ENCODE peak calls at places on chromosomes 4 and X, in nine cellular contexts. L is stomach, D is transverse colon, B is GM12891, Q is suprapubic skin, T is endothelial cell of umbilical vein, U is spleen, S is SK-N-MC, X is K562. W is an unnamed sample.

GRCh38 chr4:3115637-3116300 is 41.3 kb downstream of the HTT start:
- DNase-seq in S (no peak), L (no peak), Q (no peak), U (no peak), B (no peak), X (no peak), D (no peak), T (no peak), W (no peak)

GRCh38 chrX:136711147-136711546 is 63.2 kb downstream of the CD40LG start:
- DNase-seq in D (peak), S (no peak), X (no peak), B (no peak), U (peak), L (peak), Q (no peak), T (peak), W (peak)

GRCh38 chr4:132396636-132397035 is 752.5 kb upstream of the PCDH10 start:
- DNase-seq in T (no peak), D (no peak), X (no peak), S (peak), L (no peak), B (no peak), U (no peak), Q (no peak), W (no peak)

GRCh38 chr4:7917669-7918068 is 22.0 kb downstream of the AFAP1 start:
- DNase-seq in D (no peak), Q (no peak), X (no peak), T (no peak), B (no peak), S (no peak), U (no peak), L (no peak), W (peak)

GRCh38 chrX:110966046-110966445 is 129.9 kb upstream of the PAK3 start:
- DNase-seq in X (no peak), T (no peak), S (no peak), D (no peak), Q (no peak), L (no peak), U (no peak), B (no peak), W (no peak)

GRCh38 chrX:118530537-118530936 is 34.9 kb downstream of the DOCK11 start:
- DNase-seq in Q (no peak), T (no peak), U (no peak), D (no peak), S (no peak), B (no peak), L (no peak), X (no peak), W (no peak)

GRCh38 chrX:139680356-139680755 is 27.6 kb downstream of the MCF2 start:
- DNase-seq in S (no peak), B (no peak), T (no peak), U (no peak), Q (no peak), D (no peak), X (no peak), L (no peak), W (no peak)

GRCh38 chr4:24775750-24776149 is 19.6 kb upstream of the SOD3 start:
- DNase-seq in L (no peak), T (no peak), U (no peak), S (no peak), X (no peak), D (no peak), B (no peak), Q (no peak), W (no peak)

GRCh38 chr4:108540536-108540935 is 79.8 kb upstream of the RPL34 start:
- DNase-seq in B (no peak), U (no peak), L (no peak), D (no peak), S (no peak), X (no peak), T (no peak), Q (no peak), W (no peak)

GRCh38 chr4:186953601-186954260 is 230.1 kb upstream of the FAT1 start:
- DNase-seq in T (no peak), S (no peak), L (no peak), B (no peak), U (no peak), D (no peak), X (no peak), Q (no peak), W (no peak)

GRCh38 chr4:47526281-47526680 is 41.2 kb downstream of the ATP10D start:
- DNase-seq in B (no peak), U (no peak), L (no peak), T (peak), D (no peak), S (no peak), X (no peak), Q (no peak), W (no peak)

GRCh38 chrX:104391905-104392304 is 137.2 kb upstream of the ESX1 start:
- DNase-seq in X (no peak), S (no peak), U (no peak), L (no peak), B (no peak), T (no peak), Q (no peak), D (no peak), W (peak)

GRCh38 chr4:56650259-56651070 is 30.6 kb downstream of the HOPX start:
- DNase-seq in T (no peak), X (no peak), U (no peak), D (no peak), L (no peak), Q (no peak), B (no peak), S (no peak), W (peak)

GRCh38 chr4:14879643-14880042 is 122.6 kb upstream of the CPEB2 start:
- DNase-seq in T (no peak), B (no peak), D (no peak), L (no peak), S (no peak), Q (no peak), X (no peak), U (no peak), W (no peak)

GRCh38 chrX:63656871-63657580 is 128.0 kb downstream of the ARHGEF9 start:
- DNase-seq in X (no peak), U (no peak), Q (no peak), S (no peak), L (no peak), D (no peak), T (no peak), B (no peak), W (no peak)

GRCh38 chr4:125762537-125762936 is 447.8 kb downstream of the FAT4 start:
- DNase-seq in B (no peak), S (no peak), D (no peak), U (no peak), X (no peak), L (no peak), Q (no peak), T (no peak), W (peak)

GRCh38 chr4:53507671-53508286 is 83.5 kb downstream of the LNX1 start:
- DNase-seq in L (peak), D (no peak), X (no peak), S (no peak), B (no peak), T (peak), Q (no peak), U (no peak), W (no peak)

GRCh38 chrX:102516314-102516936 is at the start of gene TMSB15A:
- DNase-seq in B (peak), D (peak), Q (peak), U (peak), S (no peak), X (peak), L (peak), T (peak), W (peak)

GRCh38 chr4:53924333-53925049 is 139.9 kb downstream of the CHIC2 start:
- DNase-seq in B (no peak), T (no peak), Q (no peak), S (no peak), D (no peak), L (no peak), U (no peak), X (no peak), W (no peak)

GRCh38 chrX:64093761-64094160 is 111.7 kb downstream of the AMER1 start:
- DNase-seq in D (no peak), T (peak), L (no peak), B (no peak), X (no peak), Q (no peak), U (no peak), S (peak), W (peak)

GRCh38 chrX:69121321-69122000 is 43.8 kb downstream of the PJA1 start:
- DNase-seq in D (no peak), T (no peak), U (no peak), X (no peak), S (no peak), Q (no peak), L (no peak), B (no peak), W (no peak)

GRCh38 chr4:126071346-126072333 is 756.9 kb downstream of the FAT4 start:
- DNase-seq in S (no peak), L (peak), T (peak), U (no peak), B (no peak), D (no peak), Q (no peak), X (no peak), W (no peak)

GRCh38 chr4:78288327-78288726 is 231.2 kb downstream of the FRAS1 start:
- DNase-seq in S (peak), Q (no peak), T (no peak), B (no peak), X (no peak), L (no peak), U (no peak), D (no peak), W (no peak)

GRCh38 chr4:56424697-56425514 is 10.5 kb downstream of the PPAT start:
- DNase-seq in U (no peak), D (peak), Q (no peak), T (peak), X (peak), B (no peak), L (peak), S (no peak), W (peak)

GRCh38 chr4:37648084-37648817 is 37.9 kb downstream of the RELL1 start:
- DNase-seq in Q (peak), L (peak), T (peak), D (peak), X (no peak), U (no peak), B (no peak), S (no peak), W (no peak)

GRCh38 chrX:136689441-136689840 is 41.5 kb downstream of the CD40LG start:
- DNase-seq in X (no peak), L (no peak), Q (no peak), U (no peak), T (no peak), S (no peak), D (no peak), B (no peak), W (peak)

GRCh38 chrX:40331766-40332165 is 234.0 kb upstream of the BCOR start:
- DNase-seq in X (no peak), B (no peak), L (no peak), Q (no peak), U (no peak), S (no peak), D (no peak), T (no peak), W (no peak)

GRCh38 chr4:4853371-4853823 is 6.1 kb upstream of the MSX1 start:
- DNase-seq in U (peak), T (no peak), B (no peak), X (no peak), S (no peak), Q (no peak), D (no peak), L (no peak), W (peak)

GRCh38 chrX:133979641-133980230 is 5.7 kb downstream of the GPC3 start:
- DNase-seq in U (no peak), L (no peak), D (no peak), B (no peak), X (no peak), T (no peak), S (no peak), Q (no peak), W (no peak)
- TF ChIP-seq POLR2AphosphoS5 in U (no peak), L (no peak), D (no peak), B (no peak), X (no peak), T (no peak), S (no peak), Q (no peak), W (no peak)

GRCh38 chr4:76723916-76724315 is 174.0 kb downstream of the SOWAHB start:
- DNase-seq in U (no peak), L (no peak), S (no peak), X (no peak), B (no peak), Q (no peak), D (no peak), T (no peak), W (peak)
- TF ChIP-seq POLR2AphosphoS5 in U (no peak), L (no peak), S (no peak), X (no peak), B (no peak), Q (no peak), D (no peak), T (no peak), W (no peak)

GRCh38 chr4:168537086-168537485 is 40.2 kb downstream of the PALLD start:
- DNase-seq in D (no peak), T (no peak), X (no peak), S (no peak), U (no peak), L (no peak), Q (no peak), B (no peak), W (no peak)

GRCh38 chr4:168537556-168537955 is 40.7 kb downstream of the PALLD start:
- DNase-seq in S (no peak), B (no peak), X (no peak), Q (no peak), U (no peak), L (no peak), T (no peak), D (no peak), W (no peak)

GRCh38 chr4:168535689-168536088 is 38.8 kb downstream of the PALLD start:
- DNase-seq in Q (no peak), X (no peak), T (no peak), D (no peak), B (no peak), U (no peak), L (no peak), S (no peak), W (no peak)

GRCh38 chr4:168536448-168536847 is 39.6 kb downstream of the PALLD start:
- DNase-seq in D (no peak), X (no peak), L (no peak), B (no peak), U (no peak), Q (no peak), S (no peak), T (no peak), W (no peak)

GRCh38 chr4:168534535-168534934 is 37.7 kb downstream of the PALLD start:
- DNase-seq in Q (no peak), S (no peak), B (no peak), X (no peak), U (no peak), T (no peak), L (no peak), D (no peak), W (no peak)
- TF ChIP-seq POLR2AphosphoS5 in Q (no peak), S (no peak), B (no peak), X (no peak), U (no peak), T (no peak), L (no peak), D (no peak), W (no peak)

DNA sequence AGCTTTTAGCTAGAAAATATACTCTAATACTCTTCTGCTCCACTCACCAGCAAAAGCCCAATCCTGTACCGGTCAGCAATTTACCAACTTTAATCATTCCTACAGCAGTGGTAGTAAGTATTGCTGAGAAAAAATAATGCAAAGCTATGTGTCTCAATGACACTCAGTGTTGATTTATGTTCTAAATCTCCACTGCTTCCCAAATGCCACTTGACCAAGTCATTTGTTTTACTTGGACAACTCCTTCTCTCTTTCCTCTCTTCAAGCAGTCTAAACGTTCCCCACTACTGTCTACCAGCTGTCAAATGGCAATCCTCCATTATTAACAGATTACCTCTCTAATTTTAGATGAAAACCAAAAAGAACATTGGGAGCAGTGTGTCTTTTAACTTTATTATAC is 201.8 kb upstream of the GK2 start:
- DNase-seq in L (no peak), B (no peak), X (no peak), D (no peak), S (no peak), Q (no peak), U (no peak), T (no peak), W (no peak)
- TF ChIP-seq POLR2AphosphoS5 in L (no peak), B (no peak), X (no peak), D (no peak), S (no peak), Q (no peak), U (no peak), T (no peak), W (no peak)

GRCh38 chr4:72987741-72988729 is 81.5 kb downstream of the COX18 start:
- DNase-seq in D (no peak), Q (no peak), S (no peak), T (no peak), L (no peak), U (no peak), B (no peak), X (no peak), W (no peak)

GRCh38 chr4:72997409-72997808 is 72.1 kb downstream of the COX18 start:
- DNase-seq in S (no peak), X (no peak), Q (no peak), B (no peak), U (no peak), L (no peak), T (no peak), D (no peak), W (no peak)

GRCh38 chr4:72993876-72994275 is 75.6 kb downstream of the COX18 start:
- DNase-seq in B (no peak), D (no peak), T (no peak), L (no peak), U (no peak), X (no peak), S (no peak), Q (no peak), W (peak)

DNA sequence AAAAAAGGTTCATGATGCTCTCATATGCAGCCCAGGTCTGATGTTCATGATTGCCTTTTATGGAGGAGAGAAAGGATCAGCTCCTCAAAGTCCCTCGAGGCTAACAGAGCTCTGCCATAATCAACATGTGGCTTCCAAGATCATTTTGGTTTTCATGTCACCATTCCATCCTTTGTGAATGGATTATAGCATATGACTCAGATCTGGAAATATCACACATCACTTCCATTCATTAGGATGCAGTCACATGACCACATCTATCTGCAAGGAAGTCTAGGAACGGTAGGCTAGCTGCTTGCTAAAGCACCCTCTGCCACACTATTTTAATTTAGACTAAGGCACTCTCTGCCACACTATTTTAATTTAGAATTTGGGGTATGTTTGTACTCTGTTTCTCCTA is 77.6 kb downstream of the COX18 start:
- DNase-seq in B (no peak), S (no peak), D (no peak), X (no peak), Q (no peak), U (no peak), T (no peak), L (no peak), W (no peak)
- TF ChIP-seq POLR2AphosphoS5 in B (no peak), S (no peak), D (no peak), X (no peak), Q (no peak), U (no peak), T (no peak), L (no peak), W (no peak)